ENCODE peak calls at places on chromosomes 13 and 19, in nine cellular contexts. Y is ecto neural progenitor cell; G is AG20443; D is fibroblast of pulmonary artery; P is Daoy; F is PC-9; H is stimulated activated CD8-positive, alpha-beta memory T cell treated with anti-CD3 and anti-CD28 coated beads, Interleukin-7, amount 100 ng/mL, for 48 hours; E is activated naive CD8-positive, alpha-beta T cell treated with anti-CD3 and anti-CD28 coated beads for 36 hours; S is stimulated activated CD4-positive, alpha-beta T cell treated with anti-CD3 and anti-CD28 coated beads, Interleukin-2, amount 100 ng/mL, for 48 hours. B is an unnamed sample.

GRCh38 chr13:66914155-66914554 is 316.0 kb downstream of the PCDH9 start:
- DNase-seq in Y (no peak), G (no peak), D (no peak), P (no peak), F (no peak), H (no peak), E (no peak), S (no peak), B (no peak)

GRCh38 chr13:30170569-30170968 is 136.8 kb downstream of the KATNAL1 start:
- DNase-seq in Y (no peak), G (no peak), D (no peak), P (no peak), F (no peak), H (no peak), E (no peak), S (no peak), B (no peak)

GRCh38 chr19:33898062-33898677 is 101.5 kb downstream of the KCTD15 start:
- DNase-seq in Y (no peak), G (no peak), D (no peak), P (no peak), F (no peak), H (no peak), E (no peak), S (no peak), B (no peak)

GRCh38 chr13:75872970-75873369 is 236.8 kb downstream of the LMO7 start:
- DNase-seq in Y (no peak), G (no peak), D (no peak), P (no peak), F (no peak), H (no peak), E (no peak), S (no peak), B (no peak)

GRCh38 chr13:38395505-38395803 is 45.8 kb downstream of the UFM1 start:
- DNase-seq in Y (no peak), G (no peak), D (no peak), P (no peak), F (no peak), H (no peak), E (no peak), S (no peak), B (no peak)

GRCh38 chr19:2168619-2169424 is 5.1 kb downstream of the DOT1L start:
- DNase-seq in Y (peak), G (peak), D (peak), P (peak), F (peak), H (peak), E (peak), S (peak), B (peak)

GRCh38 chr13:20370815-20371421 is 138.8 kb upstream of the GJB6 start:
- DNase-seq in Y (no peak), G (no peak), D (no peak), P (no peak), F (peak), H (no peak), E (no peak), S (no peak), B (no peak)

GRCh38 chr19:49556412-49557398 is 23.7 kb downstream of the NOSIP start:
- DNase-seq in Y (no peak), G (no peak), D (no peak), P (no peak), F (no peak), H (no peak), E (peak), S (no peak), B (no peak)

GRCh38 chr13:63517376-63517775 is 2101.7 kb upstream of the PCDH20 start:
- DNase-seq in Y (no peak), G (no peak), D (peak), P (no peak), F (no peak), H (no peak), E (no peak), S (no peak), B (no peak)

GRCh38 chr19:16969127-16969526 is 57.5 kb downstream of the CPAMD8 start:
- DNase-seq in Y (no peak), G (no peak), D (peak), P (peak), F (no peak), H (no peak), E (no peak), S (no peak), B (no peak)

GRCh38 chr13:51154029-51154555 is 43.0 kb upstream of the C13orf42 start:
- DNase-seq in Y (no peak), G (peak), D (peak), P (peak), F (no peak), H (peak), E (peak), S (peak), B (no peak)